ENCODE peak calls at places on chromosomes 7 and 10, in eight cellular contexts. T is BJ; R is sigmoid colon; P is AG04450; L is foreskin fibroblast; G is choroid plexus epithelial cell; K is CD8-positive, alpha-beta T cell; Q is thoracic aorta. D is an unnamed sample.

GRCh38 chr7:2522780-2523433 is 3.3 kb downstream of the LFNG start:
- DNase-seq in T (no peak), R (no peak), P (no peak), L (no peak), G (peak), K (no peak), Q (no peak), D (no peak)

GRCh38 chr10:118472961-118473675 is 122.3 kb downstream of the PRLHR start:
- DNase-seq in T (no peak), R (no peak), P (no peak), L (no peak), G (no peak), K (no peak), Q (no peak), D (no peak)

GRCh38 chr7:157690058-157690832 is 353.4 kb downstream of the DNAJB6 start:
- DNase-seq in T (no peak), R (no peak), P (no peak), L (peak), G (peak), K (no peak), Q (no peak), D (no peak)

GRCh38 chr7:37259381-37259821 is 189.3 kb downstream of the ELMO1 start:
- DNase-seq in T (no peak), R (no peak), P (no peak), L (no peak), G (no peak), K (no peak), Q (no peak), D (no peak)

GRCh38 chr10:2477154-2477553 is 590.2 kb upstream of the PFKP start:
- DNase-seq in T (no peak), R (no peak), P (no peak), L (no peak), G (no peak), K (no peak), Q (no peak), D (no peak)

GRCh38 chr7:44283381-44284211 is 41.8 kb downstream of the CAMK2B start:
- DNase-seq in T (no peak), R (peak), P (no peak), L (no peak), G (no peak), K (no peak), Q (no peak), D (no peak)

GRCh38 chr10:17375936-17376584 is 78.3 kb downstream of the ST8SIA6 start:
- DNase-seq in T (no peak), R (no peak), P (no peak), L (no peak), G (peak), K (no peak), Q (no peak), D (peak)

GRCh38 chr7:100137851-100138760 is 10.6 kb upstream of the LAMTOR4 start:
- DNase-seq in T (no peak), R (no peak), P (no peak), L (no peak), G (no peak), K (no peak), Q (no peak), D (no peak)

GRCh38 chr7:108406474-108406873 is 49.8 kb downstream of the NRCAM start:
- DNase-seq in T (no peak), R (no peak), P (peak), L (peak), G (peak), K (no peak), Q (no peak), D (no peak)

GRCh38 chr7:21023841-21024502 is 237.3 kb upstream of the SP8 start:
- DNase-seq in T (no peak), R (no peak), P (no peak), L (no peak), G (no peak), K (no peak), Q (no peak), D (no peak)

GRCh38 chr10:28219241-28219640 is 83.6 kb downstream of the MPP7 start:
- DNase-seq in T (peak), R (no peak), P (peak), L (no peak), G (peak), K (no peak), Q (no peak), D (no peak)

GRCh38 chr7:155758348-155758747 is 53.9 kb downstream of the SHH start:
- DNase-seq in T (no peak), R (no peak), P (no peak), L (no peak), G (peak), K (no peak), Q (no peak), D (no peak)

GRCh38 chr10:16944081-16944922 is 127.1 kb upstream of the RSU1 start:
- DNase-seq in T (peak), R (no peak), P (peak), L (peak), G (peak), K (no peak), Q (no peak), D (peak)

GRCh38 chr10:95976295-95977229 is 66.8 kb upstream of the CCNJ start:
- DNase-seq in T (no peak), R (no peak), P (no peak), L (no peak), G (no peak), K (no peak), Q (no peak), D (no peak)

GRCh38 chr10:132748545-132749427 is 37.2 kb downstream of the NKX6-2 start:
- DNase-seq in T (no peak), R (no peak), P (no peak), L (no peak), G (no peak), K (no peak), Q (no peak), D (no peak)

GRCh38 chr10:329361-330099 is 194.3 kb downstream of the ZMYND11 start:
- DNase-seq in T (peak), R (peak), P (peak), L (peak), G (peak), K (peak), Q (peak), D (peak)

GRCh38 chr10:90890347-90890746 is 18.6 kb downstream of the RPP30 start:
- DNase-seq in T (no peak), R (no peak), P (no peak), L (no peak), G (peak), K (no peak), Q (no peak), D (no peak)

GRCh38 chr10:97991875-97992274 is 38.5 kb downstream of the CRTAC1 start:
- DNase-seq in T (no peak), R (no peak), P (no peak), L (peak), G (peak), K (no peak), Q (no peak), D (peak)

GRCh38 chr10:125283831-125284614 is 123.7 kb upstream of the CTBP2 start:
- DNase-seq in T (no peak), R (no peak), P (no peak), L (no peak), G (no peak), K (no peak), Q (no peak), D (no peak)

GRCh38 chr7:28573059-28573553 is 160.8 kb downstream of the CREB5 start:
- DNase-seq in T (no peak), R (no peak), P (no peak), L (no peak), G (peak), K (no peak), Q (no peak), D (peak)

GRCh38 chr10:25015927-25016348 is at the start of gene ENKUR:
- DNase-seq in T (no peak), R (peak), P (peak), L (peak), G (peak), K (peak), Q (peak), D (peak)

GRCh38 chr7:52648903-52649302 is 386.5 kb upstream of the POM121L12 start:
- DNase-seq in T (no peak), R (no peak), P (no peak), L (no peak), G (no peak), K (no peak), Q (no peak), D (no peak)

GRCh38 chr7:133770863-133771492 is 356.2 kb upstream of the LRGUK start:
- DNase-seq in T (no peak), R (no peak), P (peak), L (peak), G (peak), K (no peak), Q (no peak), D (no peak)

GRCh38 chr10:15609291-15609690 is 110.4 kb downstream of the ITGA8 start:
- DNase-seq in T (no peak), R (no peak), P (no peak), L (peak), G (no peak), K (no peak), Q (no peak), D (peak)

GRCh38 chr7:26723140-26723539 is 141.2 kb downstream of the SKAP2 start:
- DNase-seq in T (no peak), R (no peak), P (no peak), L (no peak), G (no peak), K (no peak), Q (no peak), D (no peak)

GRCh38 chr10:126459032-126459831 is 71.0 kb upstream of the ADAM12 start:
- DNase-seq in T (no peak), R (no peak), P (no peak), L (peak), G (peak), K (no peak), Q (no peak), D (no peak)

GRCh38 chr10:14971867-14972448 is 12.8 kb downstream of the MEIG1 start:
- DNase-seq in T (no peak), R (no peak), P (no peak), L (no peak), G (peak), K (peak), Q (no peak), D (no peak)

GRCh38 chr7:99976626-99977025 is 795 bp upstream of the AZGP1 start:
- DNase-seq in T (no peak), R (no peak), P (no peak), L (no peak), G (no peak), K (no peak), Q (no peak), D (no peak)

GRCh38 chr10:29370092-29370611 is 81.3 kb downstream of the LYZL1 start:
- DNase-seq in T (no peak), R (no peak), P (no peak), L (no peak), G (no peak), K (no peak), Q (no peak), D (no peak)

GRCh38 chr7:124856299-124856888 is 73.2 kb downstream of the POT1 start:
- DNase-seq in T (peak), R (no peak), P (peak), L (peak), G (peak), K (no peak), Q (no peak), D (peak)

GRCh38 chr10:42877496-42878030 is 95.0 kb downstream of the BMS1 start:
- DNase-seq in T (no peak), R (no peak), P (no peak), L (no peak), G (no peak), K (peak), Q (no peak), D (no peak)

GRCh38 chr7:155373359-155374273 is 75.9 kb downstream of the INSIG1 start:
- DNase-seq in T (no peak), R (no peak), P (no peak), L (no peak), G (peak), K (no peak), Q (no peak), D (no peak)

GRCh38 chr7:1640376-1641172 is 29.5 kb upstream of the ELFN1 start:
- DNase-seq in T (no peak), R (no peak), P (no peak), L (no peak), G (no peak), K (no peak), Q (no peak), D (no peak)

GRCh38 chr10:5530412-5530806 is 5.6 kb downstream of the CALML3 start:
- DNase-seq in T (no peak), R (peak), P (no peak), L (no peak), G (no peak), K (no peak), Q (no peak), D (no peak)

GRCh38 chr10:110502851-110503301 is 5.2 kb downstream of the DUSP5 start:
- DNase-seq in T (no peak), R (peak), P (no peak), L (no peak), G (peak), K (no peak), Q (no peak), D (no peak)

GRCh38 chr10:49356945-49357344 is 38.9 kb downstream of the DRGX start:
- DNase-seq in T (no peak), R (no peak), P (no peak), L (no peak), G (no peak), K (no peak), Q (no peak), D (no peak)

GRCh38 chr10:11869211-11869610 is 46.1 kb downstream of the PROSER2 start:
- DNase-seq in T (no peak), R (no peak), P (no peak), L (no peak), G (no peak), K (no peak), Q (no peak), D (no peak)

GRCh38 chr7:148060724-148061123 is 529.8 kb upstream of the C7orf33 start:
- DNase-seq in T (no peak), R (no peak), P (no peak), L (no peak), G (no peak), K (no peak), Q (no peak), D (no peak)

GRCh38 chr7:93115796-93116195 is 2.0 kb downstream of the SAMD9 start:
- DNase-seq in T (peak), R (no peak), P (peak), L (peak), G (peak), K (no peak), Q (no peak), D (peak)

GRCh38 chr10:58712982-58713381 is 200.3 kb downstream of the BICC1 start:
- DNase-seq in T (no peak), R (no peak), P (no peak), L (no peak), G (peak), K (no peak), Q (no peak), D (no peak)
- TF ChIP-seq CTCF in T (peak), R (no peak), P (peak), L (peak), G (peak), K (no peak), Q (no peak), D (peak)

DNA sequence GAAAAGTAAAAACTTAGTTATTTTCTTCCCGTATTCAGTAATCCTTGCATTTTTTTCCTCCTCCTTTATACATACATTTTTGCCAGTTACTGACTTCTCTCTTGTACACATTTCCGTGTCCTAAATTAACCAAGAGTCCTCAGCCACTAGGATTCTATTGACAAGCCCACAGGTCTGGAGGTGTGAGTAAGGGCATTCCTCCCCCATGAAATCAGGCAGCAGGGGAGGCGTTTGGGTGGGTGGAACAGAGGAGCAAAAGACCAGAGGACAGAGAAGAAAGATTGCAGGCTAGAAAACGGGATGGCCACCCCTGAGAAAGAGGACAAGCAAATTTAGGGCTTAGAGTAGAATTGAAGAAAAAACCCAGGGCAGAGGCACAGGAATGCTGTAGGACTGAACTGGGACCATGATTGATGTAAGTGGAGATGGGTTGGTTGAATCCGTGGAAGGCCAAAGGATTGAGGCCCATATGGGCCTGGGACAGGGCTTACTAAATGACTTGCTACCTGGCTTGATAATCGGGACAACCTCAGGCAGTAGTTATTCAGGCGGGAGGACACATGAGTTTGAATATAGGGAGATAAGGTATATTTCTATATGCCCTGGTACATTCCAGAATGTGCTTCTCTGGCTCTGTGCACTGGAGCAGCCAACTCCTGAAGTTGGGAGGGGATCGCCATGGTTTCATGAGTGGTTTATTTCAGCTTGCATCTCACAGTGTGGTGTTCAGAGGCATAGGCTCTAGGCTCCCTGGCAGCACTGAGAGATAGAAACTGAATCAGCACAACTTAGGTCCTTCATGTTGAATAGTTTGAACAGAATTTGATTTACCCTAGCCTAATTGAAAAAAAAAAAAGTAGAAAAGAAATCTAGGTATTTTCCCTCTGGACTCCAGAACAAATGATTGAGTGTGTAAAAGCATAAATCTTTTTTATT is 28.0 kb downstream of the IKZF1 start:
- DNase-seq in T (no peak), R (no peak), P (no peak), L (no peak), G (no peak), K (no peak), Q (no peak), D (no peak)
- H3K4me3 ChIP-seq in T (no peak), R (no peak), P (no peak), L (no peak), G (no peak), K (peak), Q (no peak), D (no peak)

DNA sequence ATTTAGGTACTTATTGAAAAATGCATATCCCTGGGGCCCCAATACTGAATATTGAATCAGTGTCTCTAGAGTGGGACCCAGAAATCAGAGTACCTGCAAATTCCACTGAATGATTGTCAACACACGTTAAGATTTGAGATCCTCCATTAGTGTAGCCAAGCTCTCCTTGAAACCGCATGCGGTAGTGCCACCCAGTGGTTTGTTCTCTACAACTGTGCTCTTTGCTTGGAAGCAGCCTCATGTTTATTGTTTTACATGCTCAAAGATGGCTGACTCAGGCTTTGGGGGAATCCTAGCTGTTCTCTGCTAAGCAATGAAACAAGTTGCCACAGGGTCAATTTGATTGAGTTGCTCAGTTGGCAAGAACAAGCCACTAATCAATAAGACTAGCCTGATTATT is 340.2 kb upstream of the CELF2 start:
- DNase-seq in T (no peak), R (no peak), P (peak), L (peak), G (peak), K (no peak), Q (no peak), D (peak)
- TF ChIP-seq CTCF in T (peak), R (no peak), P (peak), L (peak), G (peak), K (no peak), Q (peak), D (no peak)

GRCh38 chr7:35735396-35735795 is 40.5 kb upstream of the HERPUD2 start:
- DNase-seq in T (no peak), R (no peak), P (no peak), L (no peak), G (no peak), K (no peak), Q (no peak), D (no peak)
- H3K4me3 ChIP-seq in T (no peak), R (no peak), P (no peak), L (no peak), G (no peak), K (no peak), Q (no peak), D (no peak)

DNA sequence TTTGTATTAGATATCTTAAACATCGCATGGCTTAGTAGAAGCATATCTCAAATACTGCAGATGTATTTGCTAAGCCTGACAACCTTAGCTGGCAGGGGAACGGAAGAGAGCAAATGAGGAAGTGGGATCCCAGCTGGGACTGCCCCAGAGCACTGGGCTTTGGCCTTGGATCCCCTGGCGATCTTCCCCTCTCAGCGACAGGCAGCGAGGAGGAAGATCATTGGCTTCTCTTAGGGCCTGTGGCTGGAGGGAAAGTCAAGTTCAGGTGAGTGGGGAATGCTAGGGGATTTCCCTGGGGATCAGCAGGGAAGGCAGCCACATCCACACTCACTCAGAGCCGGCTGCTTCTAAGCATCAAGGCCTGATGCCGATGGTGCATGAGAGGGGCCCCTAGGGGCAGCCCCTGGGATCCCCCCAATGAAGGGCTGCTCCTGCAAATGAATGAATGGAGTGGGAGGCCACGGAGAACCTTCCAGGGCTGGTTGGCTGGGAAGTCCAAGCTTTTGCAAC is 42.0 kb downstream of the LYZL2 start:
- DNase-seq in T (no peak), R (peak), P (no peak), L (no peak), G (no peak), K (no peak), Q (no peak), D (no peak)
- TF ChIP-seq CTCF in T (no peak), R (no peak), P (no peak), L (no peak), G (no peak), K (no peak), Q (no peak), D (no peak)

DNA sequence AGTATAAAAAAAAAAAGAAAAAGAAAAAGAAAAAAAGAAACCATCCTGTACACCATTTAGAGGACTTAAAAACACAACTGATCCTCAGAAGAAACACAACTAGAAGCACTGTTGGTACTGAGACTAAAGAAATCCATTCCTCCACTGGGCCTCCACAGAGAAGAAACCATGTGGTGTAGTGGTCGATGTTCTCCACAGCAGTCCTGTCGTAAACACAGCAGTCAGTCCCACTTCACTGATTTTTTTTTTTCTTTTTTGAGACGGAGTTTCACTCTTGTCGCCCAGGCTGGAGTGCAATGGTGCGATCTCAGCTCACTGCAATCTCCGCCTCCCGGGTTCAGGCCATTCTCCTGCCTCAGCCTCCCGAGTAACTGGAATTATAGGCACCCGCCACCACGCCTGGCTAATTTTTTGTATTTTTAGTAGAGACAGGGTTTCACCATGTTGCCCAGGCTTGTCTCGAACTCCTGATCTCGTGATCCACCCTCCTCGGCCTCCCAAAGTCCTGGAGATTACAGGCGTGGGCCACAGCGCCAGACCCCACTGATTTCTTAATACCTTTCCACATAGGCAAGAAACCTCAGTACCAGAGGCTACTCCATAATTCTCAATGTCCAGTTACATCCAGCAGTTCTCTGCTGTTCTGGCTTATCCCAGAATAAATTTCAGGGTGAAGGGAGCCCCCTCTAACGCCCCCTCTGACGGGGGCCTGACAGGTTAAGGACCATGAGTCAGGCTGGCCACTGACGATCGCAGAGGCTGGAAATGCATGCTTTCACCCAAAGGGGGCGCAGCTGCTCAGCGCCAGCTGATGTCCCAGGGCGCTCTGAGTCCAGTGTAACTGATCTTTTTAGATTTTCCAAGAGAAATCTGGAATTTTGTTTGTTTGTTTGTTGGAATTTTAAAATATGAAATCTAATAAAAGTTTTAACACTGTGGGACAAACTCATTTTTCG is 24.8 kb upstream of the FFAR4 start:
- DNase-seq in T (no peak), R (peak), P (no peak), L (peak), G (peak), K (no peak), Q (no peak), D (no peak)
- H3K4me3 ChIP-seq in T (peak), R (peak), P (peak), L (peak), G (no peak), K (no peak), Q (peak), D (no peak)

D was measured in HFF-Myc.